ENCODE peak calls at places on chromosomes 6 and 20, in six cellular contexts. S is MM.1S, V is choroid plexus epithelial cell, B is mesothelial cell of epicardium, Q is upper lobe of right lung, M is WERI-Rb-1. K is an unnamed sample.

GRCh38 chr20:54250691-54251090 is 42.8 kb downstream of the PFDN4 start:
- DNase-seq in B (no peak), S (no peak), V (peak), Q (no peak), M (no peak), K (no peak)

GRCh38 chr6:119482850-119483285 is 133.3 kb upstream of the MAN1A1 start:
- DNase-seq in S (no peak), M (no peak), B (no peak), V (no peak), Q (no peak), K (no peak)

GRCh38 chr6:142087950-142088857 is 44.5 kb upstream of the GJE1 start:
- DNase-seq in Q (peak), S (no peak), B (no peak), M (no peak), V (no peak), K (no peak)

GRCh38 chr6:11043961-11044711 is at the start of gene ELOVL2:
- DNase-seq in Q (peak), V (peak), B (peak), S (peak), M (peak), K (peak)

GRCh38 chr6:40714576-40715500 is 127.7 kb upstream of the LRFN2 start:
- DNase-seq in S (no peak), M (no peak), B (no peak), V (no peak), Q (no peak), K (no peak)

GRCh38 chr6:150800596-150801310 is 64.7 kb upstream of the MTHFD1L start:
- DNase-seq in Q (no peak), M (no peak), S (no peak), V (no peak), B (no peak), K (no peak)

GRCh38 chr6:44127186-44128019 is at the start of the genes MRPL14 and TMEM63B:
- DNase-seq in Q (peak), S (peak), M (peak), B (peak), V (peak), K (peak)

GRCh38 chr6:35327349-35328027 is 14.9 kb upstream of the PPARD start:
- DNase-seq in B (peak), S (peak), V (peak), Q (peak), M (peak), K (peak)

GRCh38 chr6:111773501-111774345 is 99.5 kb downstream of the FYN start:
- DNase-seq in Q (no peak), B (no peak), V (no peak), S (no peak), M (no peak), K (no peak)

GRCh38 chr20:49270177-49270576 is 7.7 kb downstream of the ZNFX1 start:
- DNase-seq in V (no peak), M (no peak), B (no peak), Q (no peak), S (no peak), K (no peak)

GRCh38 chr20:41174373-41174772 is 37.0 kb downstream of the PLCG1 start:
- DNase-seq in V (no peak), S (no peak), B (peak), Q (peak), M (peak), K (peak)

GRCh38 chr6:11143394-11144371 is 32.2 kb upstream of the ERVFRD-1 start:
- DNase-seq in V (peak), S (no peak), Q (peak), M (no peak), B (no peak), K (no peak)

GRCh38 chr20:4546342-4546741 is 175.4 kb upstream of the PRND start:
- DNase-seq in M (no peak), Q (no peak), B (no peak), S (no peak), V (no peak), K (no peak)

GRCh38 chr6:116176596-116176995 is 50.7 kb upstream of the COL10A1 start:
- DNase-seq in S (no peak), V (no peak), B (no peak), M (no peak), Q (no peak), K (no peak)

GRCh38 chr6:47440722-47441121 is 36.9 kb upstream of the CD2AP start:
- DNase-seq in V (no peak), B (no peak), S (peak), M (no peak), Q (no peak), K (no peak)

GRCh38 chr6:64062960-64063683 is 427.5 kb downstream of the PHF3 start:
- DNase-seq in M (no peak), B (no peak), V (peak), S (no peak), Q (no peak), K (no peak)

GRCh38 chr20:60729119-60729900 is 522.8 kb upstream of the CDH4 start:
- DNase-seq in B (no peak), Q (no peak), V (no peak), S (no peak), M (peak), K (no peak)

GRCh38 chr6:9307786-9308185 is 872.4 kb upstream of the SLC35B3 start:
- DNase-seq in B (no peak), M (no peak), Q (no peak), S (no peak), V (no peak), K (no peak)

GRCh38 chr20:1802385-1803215 is 92.6 kb upstream of the SIRPA start:
- DNase-seq in M (peak), V (peak), B (peak), S (peak), Q (peak), K (peak)

GRCh38 chr6:157281570-157281969 is 41.7 kb downstream of the TMEM242 start:
- DNase-seq in B (peak), V (no peak), Q (peak), M (peak), S (no peak), K (no peak)

GRCh38 chr6:161011509-161012480 is 20.2 kb downstream of the MAP3K4 start:
- DNase-seq in Q (no peak), M (no peak), V (peak), B (no peak), S (no peak), K (no peak)

GRCh38 chr6:139693735-139694134 is 319.3 kb upstream of the CITED2 start:
- DNase-seq in M (no peak), V (no peak), B (no peak), S (no peak), Q (no peak), K (no peak)

GRCh38 chr6:132962936-132963579 is 148.7 kb downstream of the RPS12 start:
- DNase-seq in M (peak), B (peak), S (peak), Q (peak), V (peak), K (peak)

GRCh38 chr20:47610247-47610944 is 108.7 kb downstream of the NCOA3 start:
- DNase-seq in Q (no peak), M (no peak), S (peak), B (no peak), V (peak), K (no peak)

GRCh38 chr20:51437182-51437923 is 105.2 kb downstream of the NFATC2 start:
- DNase-seq in Q (no peak), M (no peak), V (no peak), S (no peak), B (no peak), K (no peak)

GRCh38 chr6:30483677-30484279 is 5.5 kb upstream of the HLA-E start:
- DNase-seq in M (peak), S (peak), B (no peak), Q (no peak), V (peak), K (no peak)

GRCh38 chr6:5004373-5005037 is 668 bp upstream of the RPP40 start:
- DNase-seq in Q (no peak), B (no peak), V (no peak), M (no peak), S (peak), K (no peak)

GRCh38 chr6:81557811-81558210 is 194.7 kb downstream of the TENT5A start:
- DNase-seq in S (no peak), Q (no peak), V (no peak), M (no peak), B (no peak), K (no peak)

GRCh38 chr20:9506337-9506821 is 8.0 kb upstream of the LAMP5 start:
- DNase-seq in Q (no peak), S (no peak), M (no peak), V (no peak), B (no peak), K (no peak)

GRCh38 chr20:57007171-57007540 is 259.3 kb downstream of the BMP7 start:
- DNase-seq in M (no peak), B (no peak), Q (no peak), V (no peak), S (peak), K (no peak)

GRCh38 chr6:88983532-88983931 is 20.1 kb upstream of the RNGTT start:
- DNase-seq in Q (no peak), V (peak), M (peak), S (no peak), B (no peak), K (no peak)

GRCh38 chr6:121223212-121223611 is 111.1 kb downstream of the TBC1D32 start:
- DNase-seq in B (no peak), V (no peak), S (no peak), M (no peak), Q (no peak), K (no peak)

GRCh38 chr20:20492521-20493334 is 124.8 kb downstream of the INSM1 start:
- DNase-seq in S (no peak), M (no peak), V (peak), B (no peak), Q (no peak), K (no peak)

GRCh38 chr6:167137881-167138280 is 15.0 kb downstream of the CCR6 start:
- DNase-seq in B (no peak), V (no peak), M (no peak), S (no peak), Q (no peak), K (no peak)

GRCh38 chr6:29603930-29604329 is 19.0 kb downstream of the OR2H2 start:
- DNase-seq in V (no peak), S (no peak), Q (no peak), M (no peak), B (no peak), K (no peak)

GRCh38 chr6:122869437-122870024 is 80.5 kb downstream of the SMPDL3A start:
- DNase-seq in V (peak), M (peak), Q (no peak), S (peak), B (no peak), K (no peak)

GRCh38 chr6:32082951-32083350 is 26.2 kb downstream of the TNXB start:
- DNase-seq in V (peak), Q (no peak), S (no peak), M (no peak), B (no peak), K (no peak)

GRCh38 chr6:53813096-53813495 is 18.3 kb downstream of the LRRC1 start:
- DNase-seq in M (no peak), V (no peak), B (no peak), Q (no peak), S (no peak), K (no peak)

GRCh38 chr20:37398750-37399621 is 53.0 kb downstream of the SRC start:
- DNase-seq in Q (no peak), B (no peak), M (no peak), S (no peak), V (no peak), K (no peak)

GRCh38 chr20:37395921-37396519 is 50.1 kb downstream of the SRC start:
- DNase-seq in S (no peak), B (no peak), V (no peak), M (peak), Q (no peak), K (no peak)

GRCh38 chr20:37397954-37398749 is 52.2 kb downstream of the SRC start:
- DNase-seq in V (no peak), B (no peak), S (no peak), M (no peak), Q (no peak), K (no peak)

GRCh38 chr20:37396520-37397075 is 50.7 kb downstream of the SRC start:
- DNase-seq in V (no peak), M (peak), S (no peak), Q (no peak), B (peak), K (no peak)

DNA sequence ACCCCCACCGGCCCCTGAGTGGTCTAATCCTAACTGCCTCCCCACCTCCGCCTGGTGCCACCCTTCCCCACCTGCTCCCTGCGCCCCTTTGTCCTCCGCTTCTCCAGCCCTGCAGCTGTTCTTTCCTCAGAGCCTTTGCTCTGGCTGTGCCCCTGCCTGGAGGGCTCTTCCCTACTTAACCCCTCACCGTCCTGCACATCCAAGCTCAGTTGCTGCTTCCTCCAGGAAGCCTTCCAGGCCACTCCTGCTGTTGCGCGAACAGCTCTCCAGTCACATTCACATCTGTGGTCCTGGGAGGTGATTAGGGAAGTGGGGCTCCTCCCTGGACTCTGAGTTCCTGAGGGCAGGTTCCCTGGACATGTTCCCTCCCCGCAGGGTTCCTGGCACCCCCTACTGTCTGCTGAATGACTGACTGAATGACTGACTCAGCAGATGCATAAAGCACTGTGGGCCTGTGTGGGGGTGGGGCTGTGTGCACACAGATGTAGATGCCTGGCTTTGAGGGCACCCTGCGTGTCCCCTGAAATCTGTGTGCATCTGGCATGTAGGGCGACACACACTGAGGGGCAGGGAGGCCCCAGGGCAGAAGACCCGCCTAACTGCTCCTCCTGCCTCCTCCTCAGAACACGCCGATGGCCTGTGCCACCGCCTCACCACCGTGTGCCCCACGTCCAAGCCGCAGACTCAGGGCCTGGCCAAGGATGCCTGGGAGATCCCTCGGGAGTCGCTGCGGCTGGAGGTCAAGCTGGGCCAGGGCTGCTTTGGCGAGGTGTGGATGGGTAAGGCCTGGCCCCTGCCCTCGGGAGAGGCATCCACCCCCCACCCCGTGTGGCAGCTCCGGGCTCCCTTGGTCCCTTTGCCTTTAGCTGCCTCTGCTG is 51.4 kb downstream of the SRC start:
- DNase-seq in V (peak), B (no peak), M (peak), S (no peak), Q (no peak), K (no peak)
- TF ChIP-seq CTCF in V (peak), B (no peak), M (peak), S (no peak), Q (no peak), K (no peak)

DNA sequence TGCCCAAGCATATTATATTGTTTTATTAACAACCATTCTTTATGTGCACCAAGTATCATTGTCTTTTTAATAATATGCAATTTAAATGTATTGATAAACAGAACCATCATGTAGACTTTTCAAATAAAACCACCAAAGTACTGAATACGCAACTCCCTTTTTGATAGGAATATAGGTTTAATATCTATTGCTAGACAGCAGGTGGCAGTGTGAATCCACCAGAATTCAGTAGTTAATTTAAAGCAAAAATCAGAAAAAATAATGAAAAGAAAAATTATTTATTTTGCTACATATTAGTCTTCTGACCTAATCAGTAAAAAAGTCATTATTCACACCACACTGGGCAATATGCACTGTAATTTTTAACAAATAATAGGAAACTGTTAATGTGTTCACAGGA is 143.7 kb downstream of the KLHL32 start:
- DNase-seq in V (peak), B (no peak), M (no peak), S (peak), Q (no peak), K (no peak)
- TF ChIP-seq CTCF in V (peak), B (peak), M (no peak), S (peak), Q (peak), K (no peak)

GRCh38 chr20:62765021-62765420 is 31.3 kb upstream of the MRGBP start:
- DNase-seq in S (no peak), Q (no peak), B (no peak), M (no peak), V (no peak), K (no peak)
- TF ChIP-seq CTCF in S (no peak), Q (no peak), B (no peak), M (peak), V (no peak), K (no peak)

GRCh38 chr20:17699931-17700351 is at the start of gene BANF2:
- DNase-seq in B (no peak), Q (no peak), M (no peak), S (no peak), V (no peak), K (no peak)
- TF ChIP-seq CTCF in B (no peak), Q (no peak), M (no peak), S (no peak), V (no peak), K (no peak)

GRCh38 chr20:21526776-21527175 is 12.9 kb upstream of the NKX2-2 start:
- DNase-seq in S (no peak), M (no peak), V (no peak), Q (no peak), B (no peak), K (no peak)

GRCh38 chr20:21534453-21534852 is 20.6 kb upstream of the NKX2-2 start:
- DNase-seq in V (no peak), S (peak), B (no peak), Q (no peak), M (no peak), K (no peak)

GRCh38 chr20:21528870-21529269 is 15.0 kb upstream of the NKX2-2 start:
- DNase-seq in Q (no peak), S (no peak), B (no peak), V (no peak), M (no peak), K (no peak)

GRCh38 chr20:21527908-21528307 is 14.0 kb upstream of the NKX2-2 start:
- DNase-seq in V (no peak), M (no peak), Q (no peak), S (no peak), B (no peak), K (no peak)

DNA sequence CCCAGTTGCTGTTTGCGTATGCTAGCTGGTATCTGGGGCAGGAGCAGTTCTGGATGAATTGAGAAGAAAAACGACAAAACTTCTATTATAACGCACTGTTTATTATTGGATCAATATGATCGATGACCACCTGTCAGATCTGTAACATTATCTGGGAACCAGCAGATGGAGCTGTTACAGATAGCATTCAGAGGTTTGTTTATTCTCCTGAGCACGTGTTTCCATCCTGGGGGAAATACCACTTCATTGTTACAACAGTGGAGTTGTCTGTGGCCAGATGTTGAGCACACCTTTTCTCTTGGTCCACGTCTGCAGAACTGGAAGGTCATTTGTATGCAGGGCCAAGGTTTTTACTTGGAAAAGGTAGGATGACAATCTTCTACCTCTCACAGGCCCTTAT is 16.0 kb upstream of the NKX2-2 start:
- DNase-seq in S (peak), B (no peak), V (no peak), Q (no peak), M (no peak), K (no peak)
- TF ChIP-seq CTCF in S (peak), B (no peak), V (no peak), Q (peak), M (no peak), K (no peak)

GRCh38 chr6:75230484-75231325 is 12.9 kb downstream of the COX7A2 start:
- DNase-seq in S (no peak), V (peak), B (no peak), Q (no peak), M (peak), K (no peak)

GRCh38 chr6:75236630-75237029 is 7.0 kb downstream of the COX7A2 start:
- DNase-seq in Q (no peak), S (no peak), B (no peak), V (no peak), M (no peak), K (no peak)

GRCh38 chr6:75233097-75233615 is 10.4 kb downstream of the COX7A2 start:
- DNase-seq in V (no peak), Q (no peak), M (no peak), S (no peak), B (no peak), K (no peak)

GRCh38 chr6:75235271-75235670 is 8.3 kb downstream of the COX7A2 start:
- DNase-seq in Q (no peak), M (no peak), B (no peak), V (no peak), S (no peak), K (no peak)

GRCh38 chr6:75234126-75234865 is 9.3 kb downstream of the COX7A2 start:
- DNase-seq in S (no peak), B (no peak), V (no peak), M (no peak), Q (no peak), K (no peak)
- TF ChIP-seq CTCF in S (no peak), B (no peak), V (no peak), M (no peak), Q (no peak), K (no peak)